ENCODE peak calls at places on chromosomes 1 and 21, in five cellular contexts. One of them, this sample, is unnamed.

GRCh38 chr21:43362306-43362927 is 64.5 kb downstream of the SIK1 start:
- DNase-seq in AG04450: peak; percentile 45
- DNase-seq in stomach: peak; percentile 56
- DNase-seq in heart left ventricle: peak; percentile 88
- DNase-seq in adrenal gland: peak; percentile 67
- DNase-seq in this sample: no peak

GRCh38 chr21:14308234-14308633 is 74.7 kb downstream of the HSPA13 start:
- DNase-seq in AG04450: no peak
- DNase-seq in stomach: no peak
- DNase-seq in heart left ventricle: no peak
- DNase-seq in adrenal gland: no peak
- DNase-seq in this sample: no peak

GRCh38 chr1:201126832-201127754 is at the start of gene ASCL5:
- DNase-seq in AG04450: no peak
- DNase-seq in stomach: peak; percentile 79
- DNase-seq in heart left ventricle: no peak
- DNase-seq in adrenal gland: peak; percentile 64
- DNase-seq in this sample: no peak

GRCh38 chr1:197675475-197676324 is 99.6 kb downstream of the DENND1B start:
- DNase-seq in AG04450: no peak
- DNase-seq in stomach: no peak
- DNase-seq in heart left ventricle: peak; percentile 24
- DNase-seq in adrenal gland: peak; percentile 21
- DNase-seq in this sample: no peak

GRCh38 chr1:70319750-70320149 is 34.8 kb downstream of the ANKRD13C start:
- DNase-seq in AG04450: peak; percentile 33
- DNase-seq in stomach: no peak
- DNase-seq in heart left ventricle: no peak
- DNase-seq in adrenal gland: no peak
- DNase-seq in this sample: no peak

GRCh38 chr1:917466-918091 is 6.1 kb upstream of the SAMD11 start:
- DNase-seq in AG04450: no peak
- DNase-seq in stomach: no peak
- DNase-seq in heart left ventricle: peak; percentile 18
- DNase-seq in adrenal gland: no peak
- DNase-seq in this sample: no peak

GRCh38 chr1:119964673-119965363 is 68.5 kb upstream of the ADAM30 start:
- DNase-seq in AG04450: peak; percentile 38
- DNase-seq in stomach: no peak
- DNase-seq in heart left ventricle: peak; percentile 27
- DNase-seq in adrenal gland: no peak
- DNase-seq in this sample: no peak

GRCh38 chr21:41957991-41958766 is 4.4 kb upstream of the C2CD2 start:
- DNase-seq in AG04450: peak; percentile 91
- DNase-seq in stomach: peak; percentile 61
- DNase-seq in heart left ventricle: peak; percentile 88
- DNase-seq in adrenal gland: peak; percentile 83
- DNase-seq in this sample: no peak

GRCh38 chr1:203534526-203534925 is 40.6 kb downstream of the OPTC start:
- DNase-seq in AG04450: peak; percentile 63
- DNase-seq in stomach: no peak
- DNase-seq in heart left ventricle: peak; percentile 63
- DNase-seq in adrenal gland: no peak
- DNase-seq in this sample: no peak

GRCh38 chr1:165592945-165593823 is 37.9 kb upstream of the MGST3 start:
- DNase-seq in AG04450: peak; percentile 63
- DNase-seq in stomach: peak; percentile 85
- DNase-seq in heart left ventricle: peak; percentile 45
- DNase-seq in adrenal gland: peak; percentile 89
- DNase-seq in this sample: no peak

GRCh38 chr1:231139659-231140650 is 21.9 kb upstream of the TRIM67 start:
- DNase-seq in AG04450: peak; percentile 75
- DNase-seq in stomach: no peak
- DNase-seq in heart left ventricle: no peak
- DNase-seq in adrenal gland: no peak
- DNase-seq in this sample: no peak

GRCh38 chr1:165914136-165914798 is 86.9 kb downstream of the UCK2 start:
- DNase-seq in AG04450: peak; percentile 67
- DNase-seq in stomach: peak; percentile 73
- DNase-seq in heart left ventricle: no peak
- DNase-seq in adrenal gland: peak; percentile 82
- DNase-seq in this sample: no peak

GRCh38 chr1:154822717-154823116 is 47.4 kb downstream of the KCNN3 start:
- DNase-seq in AG04450: no peak
- DNase-seq in stomach: no peak
- DNase-seq in heart left ventricle: no peak
- DNase-seq in adrenal gland: no peak
- DNase-seq in this sample: no peak

GRCh38 chr1:43831866-43832654 is 101.5 kb upstream of the ARTN start:
- DNase-seq in AG04450: no peak
- DNase-seq in stomach: no peak
- DNase-seq in heart left ventricle: no peak
- DNase-seq in adrenal gland: no peak
- DNase-seq in this sample: no peak

GRCh38 chr1:30754684-30755171 is 2.8 kb downstream of the LAPTM5 start:
- DNase-seq in AG04450: no peak
- DNase-seq in stomach: no peak
- DNase-seq in heart left ventricle: no peak
- DNase-seq in adrenal gland: no peak
- DNase-seq in this sample: no peak

GRCh38 chr1:202317941-202318925 is 23.5 kb downstream of the UBE2T start:
- DNase-seq in AG04450: no peak
- DNase-seq in stomach: no peak
- DNase-seq in heart left ventricle: no peak
- DNase-seq in adrenal gland: no peak
- DNase-seq in this sample: no peak

GRCh38 chr1:198597690-198598430 is 41.0 kb upstream of the PTPRC start:
- DNase-seq in AG04450: no peak
- DNase-seq in stomach: no peak
- DNase-seq in heart left ventricle: no peak
- DNase-seq in adrenal gland: no peak
- DNase-seq in this sample: no peak

DNA sequence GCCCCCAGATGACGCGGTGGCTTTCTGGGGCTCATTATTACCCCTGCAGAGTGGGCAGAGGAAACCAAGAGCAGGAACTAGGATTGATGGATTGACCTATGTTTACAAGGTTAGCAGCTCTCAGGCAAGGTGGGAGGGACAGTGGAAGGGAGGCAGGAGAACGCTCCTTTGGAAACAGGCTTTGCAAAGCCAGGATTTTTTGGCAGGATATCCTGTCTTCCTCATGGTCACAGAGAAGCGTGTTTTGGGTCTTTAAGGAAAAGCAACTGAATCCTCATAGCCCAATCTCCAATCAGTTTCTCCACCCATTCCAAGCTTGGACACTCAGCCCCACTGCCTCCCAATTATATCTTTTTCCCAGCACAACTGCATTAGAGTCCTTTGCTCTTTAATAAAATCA is 105.6 kb upstream of the SOD1 start:
- DNase-seq in AG04450: no peak
- DNase-seq in stomach: no peak
- DNase-seq in heart left ventricle: no peak
- DNase-seq in adrenal gland: no peak
- DNase-seq in this sample: no peak
- H3K27ac ChIP-seq in AG04450: no peak overlapping the region
- H3K27ac ChIP-seq in stomach: no peak overlapping the region
- H3K27ac ChIP-seq in heart left ventricle: no peak overlapping the region
- H3K27ac ChIP-seq in adrenal gland: no peak overlapping the region
- H3K27ac ChIP-seq in this sample: no peak overlapping the region

DNA sequence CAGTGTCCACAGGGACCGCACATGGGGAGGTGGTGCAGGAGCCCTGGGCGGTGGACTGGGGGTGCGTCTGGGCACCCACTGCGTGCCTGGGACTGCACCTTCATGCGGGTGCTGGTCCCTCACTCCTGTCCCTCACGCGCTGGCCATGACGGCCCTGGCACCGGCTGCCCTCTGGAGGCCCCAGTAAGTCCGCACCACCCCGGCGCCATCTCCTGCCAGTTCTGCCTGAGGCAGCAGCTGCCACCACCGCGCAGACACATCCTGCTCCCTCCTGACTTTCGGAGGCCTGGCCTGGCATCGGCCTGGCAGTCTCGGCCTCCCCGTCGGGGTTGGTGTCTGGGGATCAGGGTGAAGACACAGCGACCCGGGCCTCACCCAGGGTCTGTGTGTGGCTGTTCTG is 64.8 kb downstream of the MORN1 start:
- DNase-seq in AG04450: no peak
- DNase-seq in stomach: no peak
- DNase-seq in heart left ventricle: no peak
- DNase-seq in adrenal gland: no peak
- DNase-seq in this sample: no peak
- H3K4me3 ChIP-seq in AG04450: no peak overlapping the region
- H3K4me3 ChIP-seq in stomach: no peak overlapping the region
- H3K4me3 ChIP-seq in heart left ventricle: no peak overlapping the region
- H3K4me3 ChIP-seq in adrenal gland: no peak overlapping the region
- H3K4me3 ChIP-seq in this sample: no peak overlapping the region

DNA sequence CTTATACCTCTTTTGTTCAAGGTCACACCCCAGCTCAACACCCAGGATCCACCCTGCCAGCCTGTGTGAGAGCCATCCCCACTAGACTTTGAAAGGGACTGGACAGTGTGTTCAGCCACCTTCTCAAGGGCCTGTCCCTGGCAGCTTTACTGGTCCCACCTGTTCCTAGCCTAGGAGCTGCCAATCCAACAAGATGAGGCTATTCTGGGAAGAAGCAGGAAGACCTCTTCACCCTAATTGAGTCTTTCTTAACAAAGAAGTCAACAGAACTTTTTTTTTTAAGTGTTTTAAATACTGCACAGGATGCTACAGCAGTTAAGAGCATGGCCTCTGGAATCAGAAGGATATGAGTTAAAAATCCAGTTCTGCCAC is 95.8 kb upstream of the HOOK1 start:
- DNase-seq in AG04450: no peak
- DNase-seq in stomach: no peak
- DNase-seq in heart left ventricle: peak; percentile 62
- DNase-seq in adrenal gland: no peak
- DNase-seq in this sample: no peak
- H3K27ac ChIP-seq in AG04450: no peak overlapping the region
- H3K27ac ChIP-seq in stomach: no peak overlapping the region
- H3K27ac ChIP-seq in heart left ventricle: peak overlapping the region; percentile 27
- H3K27ac ChIP-seq in adrenal gland: no peak overlapping the region
- H3K27ac ChIP-seq in this sample: no peak overlapping the region

GRCh38 chr1:17540255-17541001 is 930 bp downstream of the ARHGEF10L start:
- DNase-seq in AG04450: no peak
- DNase-seq in stomach: no peak
- DNase-seq in heart left ventricle: peak; percentile 68
- DNase-seq in adrenal gland: peak; percentile 41
- DNase-seq in this sample: no peak

GRCh38 chr1:17538428-17539130 is 919 bp upstream of the ARHGEF10L start:
- DNase-seq in AG04450: no peak
- DNase-seq in stomach: no peak
- DNase-seq in heart left ventricle: no peak
- DNase-seq in adrenal gland: no peak
- DNase-seq in this sample: no peak

GRCh38 chr1:17539526-17540254 is at the start of gene ARHGEF10L:
- DNase-seq in AG04450: no peak
- DNase-seq in stomach: no peak
- DNase-seq in heart left ventricle: no peak
- DNase-seq in adrenal gland: no peak
- DNase-seq in this sample: no peak

GRCh38 chr1:17539202-17539525 is 334 bp upstream of the ARHGEF10L start:
- DNase-seq in AG04450: no peak
- DNase-seq in stomach: no peak
- DNase-seq in heart left ventricle: no peak
- DNase-seq in adrenal gland: no peak
- DNase-seq in this sample: no peak

DNA sequence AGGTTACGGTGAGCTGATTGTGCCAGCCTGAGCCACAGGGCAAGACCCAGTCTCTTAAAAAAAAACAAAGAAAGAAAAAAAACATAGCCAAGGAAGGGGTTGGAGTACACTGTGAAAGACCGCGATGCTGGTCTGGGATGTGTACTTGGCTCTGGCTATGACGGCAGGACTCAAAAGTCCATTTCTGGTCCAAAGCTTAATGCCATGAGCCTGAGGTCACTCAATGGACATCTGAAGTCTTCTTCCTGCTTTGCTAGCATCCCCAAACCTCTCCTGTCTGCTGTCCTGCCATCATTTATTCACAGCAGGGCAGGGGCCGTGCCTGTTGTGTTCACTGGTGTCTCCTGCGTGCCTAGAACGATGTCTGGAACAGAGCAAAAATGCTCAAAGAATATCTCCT is 1.5 kb upstream of the ARHGEF10L start:
- DNase-seq in AG04450: no peak
- DNase-seq in stomach: no peak
- DNase-seq in heart left ventricle: no peak
- DNase-seq in adrenal gland: no peak
- DNase-seq in this sample: no peak
- H3K4me3 ChIP-seq in AG04450: no peak overlapping the region
- H3K4me3 ChIP-seq in stomach: no peak overlapping the region
- H3K4me3 ChIP-seq in heart left ventricle: no peak overlapping the region
- H3K4me3 ChIP-seq in adrenal gland: no peak overlapping the region
- H3K4me3 ChIP-seq in this sample: no peak overlapping the region

GRCh38 chr21:38499296-38499695 is 1.0 kb upstream of the ERG start:
- DNase-seq in AG04450: no peak
- DNase-seq in stomach: no peak
- DNase-seq in heart left ventricle: no peak
- DNase-seq in adrenal gland: no peak
- DNase-seq in this sample: no peak
- H3K27ac ChIP-seq in AG04450: no peak overlapping the region
- H3K27ac ChIP-seq in stomach: peak overlapping the region; percentile 62
- H3K27ac ChIP-seq in heart left ventricle: peak overlapping the region; percentile 84
- H3K27ac ChIP-seq in adrenal gland: no peak overlapping the region
- H3K27ac ChIP-seq in this sample: peak overlapping the region; percentile 23

GRCh38 chr1:218474089-218474488 is 129.0 kb downstream of the TGFB2 start:
- DNase-seq in AG04450: no peak
- DNase-seq in stomach: no peak
- DNase-seq in heart left ventricle: no peak
- DNase-seq in adrenal gland: no peak
- DNase-seq in this sample: no peak
- H3K4me3 ChIP-seq in AG04450: no peak overlapping the region
- H3K4me3 ChIP-seq in stomach: no peak overlapping the region
- H3K4me3 ChIP-seq in heart left ventricle: peak overlapping the region; percentile 14
- H3K4me3 ChIP-seq in adrenal gland: no peak overlapping the region
- H3K4me3 ChIP-seq in this sample: no peak overlapping the region

GRCh38 chr21:35329940-35330670 is 281.0 kb upstream of the RUNX1 start:
- DNase-seq in AG04450: no peak
- DNase-seq in stomach: no peak
- DNase-seq in heart left ventricle: no peak
- DNase-seq in adrenal gland: no peak
- DNase-seq in this sample: no peak
- H3K27ac ChIP-seq in AG04450: no peak overlapping the region
- H3K27ac ChIP-seq in stomach: no peak overlapping the region
- H3K27ac ChIP-seq in heart left ventricle: peak overlapping the region; percentile 47
- H3K27ac ChIP-seq in adrenal gland: no peak overlapping the region
- H3K27ac ChIP-seq in this sample: no peak overlapping the region

GRCh38 chr1:240763771-240764170 is 151.8 kb upstream of the GREM2 start:
- DNase-seq in AG04450: no peak
- DNase-seq in stomach: no peak
- DNase-seq in heart left ventricle: no peak
- DNase-seq in adrenal gland: no peak
- DNase-seq in this sample: no peak

GRCh38 chr1:240766831-240767230 is 154.9 kb upstream of the GREM2 start:
- DNase-seq in AG04450: peak; percentile 21
- DNase-seq in stomach: no peak
- DNase-seq in heart left ventricle: no peak
- DNase-seq in adrenal gland: no peak
- DNase-seq in this sample: no peak

GRCh38 chr1:240768979-240769378 is 157.0 kb upstream of the GREM2 start:
- DNase-seq in AG04450: no peak
- DNase-seq in stomach: no peak
- DNase-seq in heart left ventricle: no peak
- DNase-seq in adrenal gland: no peak
- DNase-seq in this sample: no peak

GRCh38 chr1:240771450-240771849 is 159.5 kb upstream of the GREM2 start:
- DNase-seq in AG04450: no peak
- DNase-seq in stomach: no peak
- DNase-seq in heart left ventricle: no peak
- DNase-seq in adrenal gland: no peak
- DNase-seq in this sample: no peak

GRCh38 chr1:240765732-240766363 is 153.9 kb upstream of the GREM2 start:
- DNase-seq in AG04450: peak; percentile 68
- DNase-seq in stomach: no peak
- DNase-seq in heart left ventricle: no peak
- DNase-seq in adrenal gland: no peak
- DNase-seq in this sample: no peak
- H3K4me3 ChIP-seq in AG04450: no peak overlapping the region
- H3K4me3 ChIP-seq in stomach: no peak overlapping the region
- H3K4me3 ChIP-seq in heart left ventricle: no peak overlapping the region
- H3K4me3 ChIP-seq in adrenal gland: no peak overlapping the region
- H3K4me3 ChIP-seq in this sample: no peak overlapping the region